ENCODE peak calls at places on chromosome 6, in eight cellular contexts. K, E, C, S, M, Q, O and W are unnamed samples.
A peak's percentile ranks its signal among the peaks of the same experiment; 100 is the strongest.

GRCh38 chr6:25014806-25015560 is 79.2 kb upstream of the RIPOR2 start:
- DNase-seq in M (no peak), C (no peak), S (peak; percentile 88), O (no peak), K (no peak), E (no peak), Q (no peak), W (no peak)

GRCh38 chr6:137217801-137218472 is 1.2 kb downstream of the IFNGR1 start:
- DNase-seq in Q (peak; percentile 61), K (peak; percentile 53), C (peak; percentile 28), E (peak; percentile 24), M (peak; percentile 16), S (peak; percentile 52), O (peak; percentile 48), W (peak; percentile 71)

GRCh38 chr6:21595265-21595950 is 1.9 kb downstream of the SOX4 start:
- DNase-seq in Q (no peak), E (peak; percentile 7), O (peak; percentile 36), C (peak; percentile 82), S (peak; percentile 18), M (peak; percentile 49), K (no peak), W (peak; percentile 17)

GRCh38 chr6:45478235-45478634 is 100.5 kb upstream of the SUPT3H start:
- DNase-seq in O (peak; percentile 87), Q (no peak), S (peak; percentile 40), C (no peak), M (no peak), K (peak; percentile 96), E (peak; percentile 34), W (no peak)

GRCh38 chr6:125114248-125114858 is 39.2 kb upstream of the TPD52L1 start:
- DNase-seq in C (no peak), O (peak; percentile 75), S (peak; percentile 63), E (no peak), Q (no peak), M (peak; percentile 30), K (peak; percentile 65), W (peak; percentile 14)

GRCh38 chr6:70131528-70131927 is 171.4 kb downstream of the COL9A1 start:
- DNase-seq in S (peak; percentile 3), E (peak; percentile 3), M (no peak), K (no peak), Q (no peak), C (no peak), O (no peak), W (no peak)

GRCh38 chr6:72689107-72689954 is 67.5 kb downstream of the KCNQ5 start:
- DNase-seq in K (no peak), S (peak; percentile 38), Q (no peak), O (no peak), M (no peak), C (no peak), E (no peak), W (no peak)

GRCh38 chr6:37804676-37805075 is 14.9 kb upstream of the ZFAND3 start:
- DNase-seq in S (peak; percentile 52), E (no peak), O (peak; percentile 63), C (no peak), Q (no peak), M (no peak), K (peak; percentile 41), W (no peak)

GRCh38 chr6:20173833-20174796 is 38.2 kb downstream of the MBOAT1 start:
- DNase-seq in E (no peak), Q (peak; percentile 77), K (peak; percentile 47), M (no peak), S (no peak), O (peak; percentile 64), C (no peak), W (no peak)

DNA sequence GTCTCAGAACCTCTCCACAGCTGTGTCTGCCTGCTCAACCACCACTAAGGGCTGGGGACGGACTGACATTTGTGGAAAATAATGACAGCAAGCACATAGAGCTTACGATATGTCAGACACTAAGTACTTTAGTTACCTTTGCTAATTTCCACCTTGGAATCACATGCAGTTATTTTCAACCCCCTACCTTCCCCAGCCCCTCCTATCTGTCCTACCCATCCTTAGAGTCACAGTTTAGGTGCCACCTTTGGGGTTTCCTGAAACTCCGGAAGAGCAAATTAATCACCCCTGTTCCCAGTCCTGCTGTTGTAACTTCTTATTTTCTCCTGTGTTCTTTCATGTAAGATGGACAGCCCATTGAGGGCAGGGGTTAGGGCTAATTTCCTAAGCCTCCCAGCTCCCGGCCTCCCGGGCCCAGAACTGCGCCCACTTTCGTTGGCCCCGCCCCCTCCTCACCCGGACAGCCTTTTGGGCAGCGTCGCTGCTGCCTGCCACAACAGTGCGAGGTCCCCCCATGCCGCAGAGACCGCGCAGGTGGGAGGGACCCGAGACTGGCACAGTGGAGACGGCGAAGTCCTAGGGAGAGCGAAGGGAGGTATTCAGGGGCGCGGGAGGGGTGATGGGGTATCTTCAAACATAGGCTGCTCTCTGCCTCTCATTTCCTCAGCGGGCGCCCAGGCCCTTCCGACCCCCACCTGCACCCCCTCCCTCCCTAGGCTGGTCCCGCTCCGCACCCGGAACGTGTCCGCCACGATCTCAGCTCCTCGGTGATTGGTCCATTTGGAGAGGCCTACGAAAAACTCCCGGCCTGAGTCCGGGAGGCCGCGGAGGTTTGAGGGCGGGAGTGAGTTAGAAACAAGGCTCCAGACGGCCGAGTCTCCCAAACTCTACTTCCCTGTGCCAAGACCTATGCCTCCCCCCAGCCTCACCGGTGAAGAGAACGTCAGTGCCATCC is 1.1 kb downstream of the DDAH2 start:
- DNase-seq in C (peak; percentile 80), S (no peak), Q (peak; percentile 81), M (no peak), K (no peak), E (no peak), O (no peak), W (no peak)
- H3K4me3 ChIP-seq in C (peak overlapping the region; percentile 83), S (peak overlapping the region; percentile 92), Q (no peak overlapping the region), M (no peak overlapping the region), K (no peak overlapping the region), E (peak overlapping the region; percentile 92), O (no peak overlapping the region), W (no peak overlapping the region)

GRCh38 chr6:15247750-15248450 is 2.0 kb downstream of the JARID2 start:
- DNase-seq in O (peak; percentile 51), E (no peak), M (peak; percentile 65), Q (no peak), S (peak; percentile 50), K (peak; percentile 39), C (peak; percentile 87), W (peak; percentile 56)

GRCh38 chr6:15245361-15246216 is at the start of gene JARID2:
- DNase-seq in O (peak; percentile 99), M (peak; percentile 97), Q (peak; percentile 95), E (peak; percentile 98), K (peak; percentile 92), C (peak; percentile 100), S (peak; percentile 98), W (peak; percentile 98)

GRCh38 chr6:15246217-15247211 is 645 bp downstream of the JARID2 start:
- DNase-seq in S (no peak), Q (no peak), E (no peak), C (no peak), K (peak; percentile 20), O (no peak), M (no peak), W (no peak)

GRCh38 chr6:15248451-15249370 is 2.8 kb downstream of the JARID2 start:
- DNase-seq in K (peak; percentile 80), M (peak; percentile 96), E (peak; percentile 95), S (peak; percentile 92), Q (peak; percentile 91), O (peak; percentile 97), C (peak; percentile 98), W (peak; percentile 91)

GRCh38 chr6:15247214-15247749 is 1.4 kb downstream of the JARID2 start:
- DNase-seq in M (no peak), E (no peak), Q (no peak), O (no peak), C (no peak), S (no peak), K (peak; percentile 20), W (no peak)
- H3K4me3 ChIP-seq in M (peak overlapping the region; percentile 90), E (peak overlapping the region; percentile 86), Q (peak overlapping the region; percentile 75), O (peak overlapping the region; percentile 93), C (peak overlapping the region; percentile 100), S (peak overlapping the region; percentile 83), K (peak overlapping the region; percentile 95), W (peak overlapping the region; percentile 95)

GRCh38 chr6:166563805-166564204 is 22.7 kb downstream of the RAMACL start:
- DNase-seq in E (no peak), K (no peak), M (no peak), Q (no peak), S (no peak), O (no peak), C (no peak), W (no peak)

GRCh38 chr6:166560222-166560621 is 26.3 kb downstream of the RAMACL start:
- DNase-seq in M (no peak), S (no peak), E (no peak), Q (no peak), O (no peak), C (no peak), K (no peak), W (no peak)

GRCh38 chr6:166562726-166563125 is 23.8 kb downstream of the RAMACL start:
- DNase-seq in E (no peak), O (no peak), C (no peak), K (no peak), M (no peak), S (no peak), Q (no peak), W (no peak)

GRCh38 chr6:166563200-166563599 is 23.3 kb downstream of the RAMACL start:
- DNase-seq in M (no peak), O (no peak), K (no peak), S (no peak), E (no peak), C (peak; percentile 73), Q (no peak), W (no peak)

GRCh38 chr6:166561766-166562165 is 24.7 kb downstream of the RAMACL start:
- DNase-seq in C (no peak), M (no peak), E (peak; percentile 91), K (no peak), S (peak; percentile 91), O (no peak), Q (no peak), W (peak; percentile 83)
- H3K4me3 ChIP-seq in C (no peak overlapping the region), M (no peak overlapping the region), E (no peak overlapping the region), K (no peak overlapping the region), S (no peak overlapping the region), O (no peak overlapping the region), Q (no peak overlapping the region), W (no peak overlapping the region)

DNA sequence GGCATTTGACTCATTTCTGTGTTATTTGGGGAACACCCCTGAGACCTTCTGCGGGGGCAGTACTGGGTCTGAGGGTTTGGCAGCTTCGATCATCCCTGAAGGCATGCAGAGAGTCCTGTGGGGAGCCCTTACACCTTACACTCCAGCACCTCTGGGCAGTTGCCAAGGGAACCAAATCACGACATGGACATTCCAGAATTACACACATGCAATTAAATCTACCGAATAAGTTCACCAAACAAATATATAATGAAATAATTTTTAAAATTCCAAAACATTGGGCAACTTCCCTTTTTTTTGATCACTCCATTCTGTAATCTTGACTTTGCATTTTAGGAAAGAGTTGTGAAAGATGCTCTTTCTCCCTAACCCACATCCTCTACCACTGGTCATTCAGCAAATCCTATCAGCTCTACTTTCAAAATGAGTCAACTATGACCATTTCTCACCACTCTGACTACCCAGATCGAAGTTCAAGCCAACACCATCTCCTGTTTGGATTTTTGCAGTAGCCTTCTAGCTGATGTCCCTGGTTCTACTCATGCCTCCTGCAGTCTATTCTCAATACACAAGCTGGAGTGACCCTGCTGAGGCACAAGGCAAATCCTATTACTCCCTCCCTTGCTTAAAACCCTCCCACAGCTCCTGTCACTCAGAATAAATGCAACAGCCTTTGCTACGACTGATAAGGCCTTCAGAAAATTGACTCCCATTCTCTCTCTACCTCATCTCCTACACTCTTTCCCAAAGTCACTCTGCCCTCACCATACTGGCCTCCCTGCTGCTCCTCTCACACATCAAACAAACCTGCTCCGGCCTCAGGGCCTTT is 533.3 kb downstream of the HACE1 start:
- DNase-seq in O (no peak), M (peak; percentile 14), Q (no peak), K (peak; percentile 3), S (peak; percentile 83), E (peak; percentile 2), C (no peak), W (peak; percentile 4)
- H3K4me3 ChIP-seq in O (no peak overlapping the region), M (no peak overlapping the region), Q (no peak overlapping the region), K (no peak overlapping the region), S (no peak overlapping the region), E (no peak overlapping the region), C (no peak overlapping the region), W (no peak overlapping the region)

GRCh38 chr6:148192310-148192709 is 150.3 kb upstream of the SASH1 start:
- DNase-seq in K (no peak), M (no peak), O (peak; percentile 59), E (peak; percentile 77), Q (no peak), S (peak; percentile 15), C (no peak), W (peak; percentile 84)
- H3K4me3 ChIP-seq in K (no peak overlapping the region), M (no peak overlapping the region), O (no peak overlapping the region), E (no peak overlapping the region), Q (no peak overlapping the region), S (no peak overlapping the region), C (no peak overlapping the region), W (peak overlapping the region; percentile 25)